ENCODE peak calls at places on chromosome 16, in nine cellular contexts. One of them, this sample, is unnamed.

GRCh38 chr16:57601801-57602478 is 26.5 kb upstream of the ADGRG1 start:
- DNase-seq in esophagus squamous epithelium: no peak
- DNase-seq in progenitor cell of endocrine pancreas: no peak
- DNase-seq in heart left ventricle: no peak
- DNase-seq in H9: no peak
- DNase-seq in HCT116: no peak
- DNase-seq in astrocyte of the spinal cord: no peak
- DNase-seq in Peyer's patch: peak; percentile 73
- DNase-seq in epithelial cell of esophagus: no peak
- DNase-seq in this sample: no peak

GRCh38 chr16:75305364-75306101 is 54.1 kb upstream of the BCAR1 start:
- DNase-seq in esophagus squamous epithelium: no peak
- DNase-seq in progenitor cell of endocrine pancreas: no peak
- DNase-seq in heart left ventricle: peak; percentile 82
- DNase-seq in H9: no peak
- DNase-seq in HCT116: peak; percentile 100
- DNase-seq in astrocyte of the spinal cord: peak; percentile 100
- DNase-seq in Peyer's patch: peak; percentile 94
- DNase-seq in epithelial cell of esophagus: peak; percentile 100
- DNase-seq in this sample: no peak

GRCh38 chr16:24537474-24538337 is 1.7 kb upstream of the RBBP6 start:
- DNase-seq in esophagus squamous epithelium: no peak
- DNase-seq in progenitor cell of endocrine pancreas: no peak
- DNase-seq in heart left ventricle: no peak
- DNase-seq in H9: no peak
- DNase-seq in HCT116: peak; percentile 64
- DNase-seq in astrocyte of the spinal cord: no peak
- DNase-seq in Peyer's patch: no peak
- DNase-seq in epithelial cell of esophagus: no peak
- DNase-seq in this sample: no peak

GRCh38 chr16:59202463-59202862 is 468.3 kb upstream of the GOT2 start:
- DNase-seq in esophagus squamous epithelium: no peak
- DNase-seq in progenitor cell of endocrine pancreas: no peak
- DNase-seq in heart left ventricle: no peak
- DNase-seq in H9: no peak
- DNase-seq in HCT116: no peak
- DNase-seq in astrocyte of the spinal cord: no peak
- DNase-seq in Peyer's patch: no peak
- DNase-seq in epithelial cell of esophagus: no peak
- DNase-seq in this sample: no peak

GRCh38 chr16:58459344-58460218 is 40.4 kb upstream of the NDRG4 start:
- DNase-seq in esophagus squamous epithelium: no peak
- DNase-seq in progenitor cell of endocrine pancreas: no peak
- DNase-seq in heart left ventricle: peak; percentile 72
- DNase-seq in H9: no peak
- DNase-seq in HCT116: peak; percentile 67
- DNase-seq in astrocyte of the spinal cord: peak; percentile 36
- DNase-seq in Peyer's patch: no peak
- DNase-seq in epithelial cell of esophagus: peak; percentile 91
- DNase-seq in this sample: no peak

GRCh38 chr16:57585051-57585687 is 42.7 kb downstream of the ADGRG5 start:
- DNase-seq in esophagus squamous epithelium: no peak
- DNase-seq in progenitor cell of endocrine pancreas: no peak
- DNase-seq in heart left ventricle: no peak
- DNase-seq in H9: no peak
- DNase-seq in HCT116: no peak
- DNase-seq in astrocyte of the spinal cord: no peak
- DNase-seq in Peyer's patch: peak; percentile 18
- DNase-seq in epithelial cell of esophagus: no peak
- DNase-seq in this sample: no peak

GRCh38 chr16:31331807-31332301 is 23.1 kb upstream of the ITGAX start:
- DNase-seq in esophagus squamous epithelium: no peak
- DNase-seq in progenitor cell of endocrine pancreas: no peak
- DNase-seq in heart left ventricle: no peak
- DNase-seq in H9: no peak
- DNase-seq in HCT116: no peak
- DNase-seq in astrocyte of the spinal cord: no peak
- DNase-seq in Peyer's patch: no peak
- DNase-seq in epithelial cell of esophagus: no peak
- DNase-seq in this sample: no peak

GRCh38 chr16:89167425-89167941 is 4.1 kb upstream of the CDH15 start:
- DNase-seq in esophagus squamous epithelium: no peak
- DNase-seq in progenitor cell of endocrine pancreas: peak; percentile 96
- DNase-seq in heart left ventricle: peak; percentile 83
- DNase-seq in H9: peak; percentile 96
- DNase-seq in HCT116: peak; percentile 73
- DNase-seq in astrocyte of the spinal cord: peak; percentile 46
- DNase-seq in Peyer's patch: peak; percentile 93
- DNase-seq in epithelial cell of esophagus: peak; percentile 58
- DNase-seq in this sample: peak; percentile 98

GRCh38 chr16:77227745-77228144 is 28.5 kb downstream of the SYCE1L start:
- DNase-seq in esophagus squamous epithelium: no peak
- DNase-seq in progenitor cell of endocrine pancreas: no peak
- DNase-seq in heart left ventricle: no peak
- DNase-seq in H9: no peak
- DNase-seq in HCT116: no peak
- DNase-seq in astrocyte of the spinal cord: no peak
- DNase-seq in Peyer's patch: no peak
- DNase-seq in epithelial cell of esophagus: peak; percentile 19
- DNase-seq in this sample: no peak

GRCh38 chr16:84819644-84820304 is at the start of gene CRISPLD2:
- DNase-seq in esophagus squamous epithelium: peak; percentile 49
- DNase-seq in progenitor cell of endocrine pancreas: peak; percentile 94
- DNase-seq in heart left ventricle: peak; percentile 96
- DNase-seq in H9: peak; percentile 94
- DNase-seq in HCT116: peak; percentile 81
- DNase-seq in astrocyte of the spinal cord: peak; percentile 88
- DNase-seq in Peyer's patch: peak; percentile 92
- DNase-seq in epithelial cell of esophagus: peak; percentile 87
- DNase-seq in this sample: peak; percentile 99

GRCh38 chr16:80120899-80121521 is 419.8 kb upstream of the DYNLRB2 start:
- DNase-seq in esophagus squamous epithelium: no peak
- DNase-seq in progenitor cell of endocrine pancreas: no peak
- DNase-seq in heart left ventricle: no peak
- DNase-seq in H9: no peak
- DNase-seq in HCT116: no peak
- DNase-seq in astrocyte of the spinal cord: no peak
- DNase-seq in Peyer's patch: no peak
- DNase-seq in epithelial cell of esophagus: peak; percentile 78
- DNase-seq in this sample: no peak

GRCh38 chr16:75494696-75495601 is at the start of gene CHST6:
- DNase-seq in esophagus squamous epithelium: no peak
- DNase-seq in progenitor cell of endocrine pancreas: peak; percentile 55
- DNase-seq in heart left ventricle: peak; percentile 64
- DNase-seq in H9: peak; percentile 88
- DNase-seq in HCT116: no peak
- DNase-seq in astrocyte of the spinal cord: peak; percentile 22
- DNase-seq in Peyer's patch: no peak
- DNase-seq in epithelial cell of esophagus: no peak
- DNase-seq in this sample: peak; percentile 38

GRCh38 chr16:56068816-56069215 is 122.5 kb upstream of the GNAO1 start:
- DNase-seq in esophagus squamous epithelium: no peak
- DNase-seq in progenitor cell of endocrine pancreas: no peak
- DNase-seq in heart left ventricle: no peak
- DNase-seq in H9: no peak
- DNase-seq in HCT116: no peak
- DNase-seq in astrocyte of the spinal cord: no peak
- DNase-seq in Peyer's patch: no peak
- DNase-seq in epithelial cell of esophagus: peak; percentile 71
- DNase-seq in this sample: no peak

GRCh38 chr16:84175351-84176081 is 11.3 kb downstream of the TAF1C start:
- DNase-seq in esophagus squamous epithelium: no peak
- DNase-seq in progenitor cell of endocrine pancreas: peak; percentile 47
- DNase-seq in heart left ventricle: peak; percentile 55
- DNase-seq in H9: peak; percentile 79
- DNase-seq in HCT116: no peak
- DNase-seq in astrocyte of the spinal cord: peak; percentile 46
- DNase-seq in Peyer's patch: peak; percentile 73
- DNase-seq in epithelial cell of esophagus: peak; percentile 75
- DNase-seq in this sample: peak; percentile 66

GRCh38 chr16:82621796-82622195 is 5.0 kb upstream of the CDH13 start:
- DNase-seq in esophagus squamous epithelium: no peak
- DNase-seq in progenitor cell of endocrine pancreas: no peak
- DNase-seq in heart left ventricle: no peak
- DNase-seq in H9: no peak
- DNase-seq in HCT116: no peak
- DNase-seq in astrocyte of the spinal cord: no peak
- DNase-seq in Peyer's patch: no peak
- DNase-seq in epithelial cell of esophagus: no peak
- DNase-seq in this sample: no peak
- TF ChIP-seq CTCF in esophagus squamous epithelium: no peak
- TF ChIP-seq CTCF in progenitor cell of endocrine pancreas: no peak
- TF ChIP-seq CTCF in heart left ventricle: peak; percentile 10
- TF ChIP-seq CTCF in H9: peak; percentile 41
- TF ChIP-seq CTCF in HCT116: peak; percentile 18
- TF ChIP-seq CTCF in astrocyte of the spinal cord: peak; percentile 25
- TF ChIP-seq CTCF in Peyer's patch: no peak
- TF ChIP-seq CTCF in epithelial cell of esophagus: no peak
- TF ChIP-seq CTCF in this sample: no peak

DNA sequence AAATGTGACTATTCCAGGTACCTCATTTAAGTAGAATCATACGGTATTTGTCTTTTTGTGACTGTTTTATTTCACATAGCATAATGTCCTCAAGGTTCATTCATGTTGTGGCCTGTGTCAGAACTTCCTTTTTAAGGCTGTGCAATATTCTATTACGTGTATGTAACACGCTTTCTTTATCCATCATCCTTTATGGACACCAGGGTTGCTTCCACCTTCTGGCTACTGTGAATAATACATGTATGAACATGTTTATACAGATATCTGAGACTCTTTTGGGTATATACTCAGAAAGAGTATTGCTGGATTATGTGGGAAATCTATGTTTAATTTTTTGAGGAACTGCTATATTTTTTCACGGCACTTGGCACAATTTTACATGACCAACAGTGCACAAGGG is 28.7 kb upstream of the RSL1D1 start:
- DNase-seq in esophagus squamous epithelium: no peak
- DNase-seq in progenitor cell of endocrine pancreas: no peak
- DNase-seq in heart left ventricle: no peak
- DNase-seq in H9: no peak
- DNase-seq in HCT116: no peak
- DNase-seq in astrocyte of the spinal cord: no peak
- DNase-seq in Peyer's patch: no peak
- DNase-seq in epithelial cell of esophagus: peak; percentile 68
- DNase-seq in this sample: no peak
- TF ChIP-seq CTCF in esophagus squamous epithelium: no peak
- TF ChIP-seq CTCF in progenitor cell of endocrine pancreas: no peak
- TF ChIP-seq CTCF in heart left ventricle: no peak
- TF ChIP-seq CTCF in H9: no peak
- TF ChIP-seq CTCF in HCT116: no peak
- TF ChIP-seq CTCF in astrocyte of the spinal cord: no peak
- TF ChIP-seq CTCF in Peyer's patch: peak; percentile 3
- TF ChIP-seq CTCF in epithelial cell of esophagus: peak; percentile 18
- TF ChIP-seq CTCF in this sample: no peak

DNA sequence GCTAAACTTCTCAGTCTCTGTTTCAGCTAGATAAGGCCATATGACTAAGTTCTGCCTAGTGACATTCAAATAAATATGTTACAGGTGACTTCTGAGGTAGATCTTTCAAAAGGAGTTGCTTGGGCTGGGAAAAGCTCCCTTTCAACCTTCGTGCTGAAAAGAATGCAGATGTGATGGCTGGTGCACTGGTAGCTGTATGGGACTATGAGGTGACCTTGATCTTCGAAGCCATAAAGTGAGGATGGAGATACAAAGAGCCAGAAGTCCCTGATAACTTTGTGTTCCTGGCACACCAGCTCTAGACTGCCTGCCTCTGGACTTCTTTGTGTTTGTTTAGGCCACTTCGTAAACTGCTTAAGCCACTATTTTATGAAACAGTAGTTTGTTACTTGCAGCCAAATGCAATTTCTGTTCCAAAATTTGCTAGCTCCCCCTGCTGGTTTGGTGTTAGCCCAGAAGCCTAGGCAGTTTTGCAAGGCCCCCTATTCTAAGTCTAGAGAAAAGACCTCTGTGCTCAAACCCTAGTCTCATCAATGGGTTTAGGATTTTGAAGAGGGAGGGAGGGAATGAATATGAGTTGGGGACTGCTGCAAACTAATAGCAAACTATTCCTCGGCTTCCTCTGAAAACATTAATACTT is 23.3 kb upstream of the ERCC4 start:
- DNase-seq in esophagus squamous epithelium: no peak
- DNase-seq in progenitor cell of endocrine pancreas: no peak
- DNase-seq in heart left ventricle: no peak
- DNase-seq in H9: no peak
- DNase-seq in HCT116: peak; percentile 36
- DNase-seq in astrocyte of the spinal cord: no peak
- DNase-seq in Peyer's patch: no peak
- DNase-seq in epithelial cell of esophagus: no peak
- DNase-seq in this sample: no peak
- TF ChIP-seq CTCF in esophagus squamous epithelium: no peak
- TF ChIP-seq CTCF in progenitor cell of endocrine pancreas: no peak
- TF ChIP-seq CTCF in heart left ventricle: peak; percentile 6
- TF ChIP-seq CTCF in H9: peak; percentile 56
- TF ChIP-seq CTCF in HCT116: peak; percentile 86
- TF ChIP-seq CTCF in astrocyte of the spinal cord: peak; percentile 34
- TF ChIP-seq CTCF in Peyer's patch: no peak
- TF ChIP-seq CTCF in epithelial cell of esophagus: peak; percentile 9
- TF ChIP-seq CTCF in this sample: no peak

DNA sequence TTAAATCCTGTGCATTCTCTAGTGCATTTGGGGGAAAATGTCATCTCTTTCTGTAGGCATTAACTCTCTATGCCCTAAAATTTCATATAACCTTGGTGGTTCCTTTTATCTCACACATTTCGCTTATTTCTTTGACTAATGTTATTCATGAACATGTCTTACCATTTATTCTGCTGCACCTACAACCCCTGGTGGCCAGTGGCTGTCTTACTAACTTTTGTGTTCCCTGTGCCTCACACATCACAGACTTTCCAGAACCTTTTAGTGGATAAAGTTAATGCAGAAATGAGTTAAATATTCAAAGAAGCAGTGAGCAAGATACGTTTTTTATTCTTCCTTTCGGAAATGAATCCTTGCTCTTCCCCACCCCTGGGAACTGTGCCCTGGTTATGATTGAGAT is 111.9 kb downstream of the CDH13 start:
- DNase-seq in esophagus squamous epithelium: no peak
- DNase-seq in progenitor cell of endocrine pancreas: no peak
- DNase-seq in heart left ventricle: no peak
- DNase-seq in H9: no peak
- DNase-seq in HCT116: no peak
- DNase-seq in astrocyte of the spinal cord: no peak
- DNase-seq in Peyer's patch: no peak
- DNase-seq in epithelial cell of esophagus: no peak
- DNase-seq in this sample: no peak
- TF ChIP-seq CTCF in esophagus squamous epithelium: no peak
- TF ChIP-seq CTCF in progenitor cell of endocrine pancreas: peak; percentile 29
- TF ChIP-seq CTCF in heart left ventricle: no peak
- TF ChIP-seq CTCF in H9: peak; percentile 56
- TF ChIP-seq CTCF in HCT116: peak; percentile 37
- TF ChIP-seq CTCF in astrocyte of the spinal cord: peak; percentile 36
- TF ChIP-seq CTCF in Peyer's patch: no peak
- TF ChIP-seq CTCF in epithelial cell of esophagus: peak; percentile 20
- TF ChIP-seq CTCF in this sample: peak; percentile 30

GRCh38 chr16:87880117-87880696 is 10.9 kb upstream of the SLC7A5 start:
- DNase-seq in esophagus squamous epithelium: no peak
- DNase-seq in progenitor cell of endocrine pancreas: no peak
- DNase-seq in heart left ventricle: no peak
- DNase-seq in H9: no peak
- DNase-seq in HCT116: no peak
- DNase-seq in astrocyte of the spinal cord: no peak
- DNase-seq in Peyer's patch: no peak
- DNase-seq in epithelial cell of esophagus: no peak
- DNase-seq in this sample: no peak
- TF ChIP-seq CTCF in esophagus squamous epithelium: no peak
- TF ChIP-seq CTCF in progenitor cell of endocrine pancreas: no peak
- TF ChIP-seq CTCF in heart left ventricle: no peak
- TF ChIP-seq CTCF in H9: no peak
- TF ChIP-seq CTCF in HCT116: no peak
- TF ChIP-seq CTCF in astrocyte of the spinal cord: no peak
- TF ChIP-seq CTCF in Peyer's patch: no peak
- TF ChIP-seq CTCF in epithelial cell of esophagus: no peak
- TF ChIP-seq CTCF in this sample: no peak

This sample was measured in glutamatergic neuron.